ENCODE peak calls at places on chromosomes 4 and X, in six cellular contexts. One of them, this sample, is unnamed.
A peak's percentile ranks its signal among the peaks of the same experiment; 100 is the strongest.

GRCh38 chrX:2703991-2704369 is 12.9 kb downstream of the CD99 start:
- DNase-seq in T-helper 2 cell: no peak
- DNase-seq in M059J: no peak
- DNase-seq in amygdala: no peak
- DNase-seq in lower leg skin: no peak
- DNase-seq in GDM1: no peak
- DNase-seq in this sample: no peak

GRCh38 chrX:14357314-14357713 is 172.0 kb upstream of the GLRA2 start:
- DNase-seq in T-helper 2 cell: no peak
- DNase-seq in M059J: no peak
- DNase-seq in amygdala: no peak
- DNase-seq in lower leg skin: no peak
- DNase-seq in GDM1: no peak
- DNase-seq in this sample: peak; percentile 8

GRCh38 chr4:54265366-54265765 is 36.3 kb downstream of the PDGFRA start:
- DNase-seq in T-helper 2 cell: no peak
- DNase-seq in M059J: no peak
- DNase-seq in amygdala: no peak
- DNase-seq in lower leg skin: no peak
- DNase-seq in GDM1: no peak
- DNase-seq in this sample: no peak

GRCh38 chr4:109816082-109816442 is 500 bp downstream of the GAR1 start:
- DNase-seq in T-helper 2 cell: peak; percentile 21
- DNase-seq in M059J: no peak
- DNase-seq in amygdala: no peak
- DNase-seq in lower leg skin: no peak
- DNase-seq in GDM1: no peak
- DNase-seq in this sample: peak; percentile 17

GRCh38 chr4:153013202-153013988 is 77.3 kb downstream of the FHDC1 start:
- DNase-seq in T-helper 2 cell: no peak
- DNase-seq in M059J: no peak
- DNase-seq in amygdala: no peak
- DNase-seq in lower leg skin: no peak
- DNase-seq in GDM1: no peak
- DNase-seq in this sample: no peak

GRCh38 chr4:176791591-176792347 is 953 bp downstream of the VEGFC start:
- DNase-seq in T-helper 2 cell: no peak
- DNase-seq in M059J: peak; percentile 65
- DNase-seq in amygdala: no peak
- DNase-seq in lower leg skin: no peak
- DNase-seq in GDM1: no peak
- DNase-seq in this sample: peak; percentile 68

GRCh38 chr4:87839309-87839946 is 6.7 kb downstream of the MEPE start:
- DNase-seq in T-helper 2 cell: no peak
- DNase-seq in M059J: peak; percentile 26
- DNase-seq in amygdala: no peak
- DNase-seq in lower leg skin: no peak
- DNase-seq in GDM1: no peak
- DNase-seq in this sample: peak; percentile 51

GRCh38 chr4:125244848-125245450 is 69.8 kb upstream of the FAT4 start:
- DNase-seq in T-helper 2 cell: no peak
- DNase-seq in M059J: peak; percentile 10
- DNase-seq in amygdala: no peak
- DNase-seq in lower leg skin: no peak
- DNase-seq in GDM1: no peak
- DNase-seq in this sample: peak; percentile 20

GRCh38 chrX:139972629-139973257 is 7.4 kb upstream of the CXorf66 start:
- DNase-seq in T-helper 2 cell: no peak
- DNase-seq in M059J: no peak
- DNase-seq in amygdala: no peak
- DNase-seq in lower leg skin: no peak
- DNase-seq in GDM1: no peak
- DNase-seq in this sample: no peak

GRCh38 chr4:100590308-100590707 is 72.5 kb upstream of the EMCN start:
- DNase-seq in T-helper 2 cell: no peak
- DNase-seq in M059J: no peak
- DNase-seq in amygdala: no peak
- DNase-seq in lower leg skin: no peak
- DNase-seq in GDM1: no peak
- DNase-seq in this sample: peak; percentile 59

GRCh38 chr4:142404191-142404611 is 441.9 kb downstream of the INPP4B start:
- DNase-seq in T-helper 2 cell: no peak
- DNase-seq in M059J: peak; percentile 78
- DNase-seq in amygdala: no peak
- DNase-seq in lower leg skin: no peak
- DNase-seq in GDM1: peak; percentile 2
- DNase-seq in this sample: peak; percentile 65

GRCh38 chr4:111113591-111113990 is 490.7 kb upstream of the PITX2 start:
- DNase-seq in T-helper 2 cell: no peak
- DNase-seq in M059J: no peak
- DNase-seq in amygdala: no peak
- DNase-seq in lower leg skin: no peak
- DNase-seq in GDM1: no peak
- DNase-seq in this sample: no peak

GRCh38 chrX:28847423-28847822 is 260.2 kb downstream of the IL1RAPL1 start:
- DNase-seq in T-helper 2 cell: no peak
- DNase-seq in M059J: peak; percentile 42
- DNase-seq in amygdala: peak; percentile 11
- DNase-seq in lower leg skin: no peak
- DNase-seq in GDM1: no peak
- DNase-seq in this sample: peak; percentile 51

GRCh38 chr4:140750470-140750869 is 5.7 kb downstream of the TBC1D9 start:
- DNase-seq in T-helper 2 cell: no peak
- DNase-seq in M059J: no peak
- DNase-seq in amygdala: no peak
- DNase-seq in lower leg skin: no peak
- DNase-seq in GDM1: no peak
- DNase-seq in this sample: no peak

GRCh38 chr4:136412708-136413107 is 1119.6 kb downstream of the PCDH18 start:
- DNase-seq in T-helper 2 cell: no peak
- DNase-seq in M059J: peak; percentile 1
- DNase-seq in amygdala: no peak
- DNase-seq in lower leg skin: no peak
- DNase-seq in GDM1: no peak
- DNase-seq in this sample: peak; percentile 6

GRCh38 chr4:104408893-104409292 is 85.8 kb downstream of the CXXC4 start:
- DNase-seq in T-helper 2 cell: no peak
- DNase-seq in M059J: no peak
- DNase-seq in amygdala: no peak
- DNase-seq in lower leg skin: no peak
- DNase-seq in GDM1: no peak
- DNase-seq in this sample: no peak

GRCh38 chrX:100928660-100929613 is at the start of gene XKRX:
- DNase-seq in T-helper 2 cell: peak; percentile 6
- DNase-seq in M059J: peak; percentile 48
- DNase-seq in amygdala: no peak
- DNase-seq in lower leg skin: peak; percentile 14
- DNase-seq in GDM1: no peak
- DNase-seq in this sample: peak; percentile 35

GRCh38 chr4:4789462-4789861 is 70.0 kb upstream of the MSX1 start:
- DNase-seq in T-helper 2 cell: no peak
- DNase-seq in M059J: no peak
- DNase-seq in amygdala: no peak
- DNase-seq in lower leg skin: no peak
- DNase-seq in GDM1: peak; percentile 5
- DNase-seq in this sample: no peak

GRCh38 chr4:38670939-38671593 is 7.1 kb downstream of the KLF3 start:
- DNase-seq in T-helper 2 cell: no peak
- DNase-seq in M059J: no peak
- DNase-seq in amygdala: no peak
- DNase-seq in lower leg skin: no peak
- DNase-seq in GDM1: peak; percentile 29
- DNase-seq in this sample: peak; percentile 31